ENCODE peak calls at places on chromosomes 3 and 15, in nine cellular contexts. One of them, this sample, is unnamed.

GRCh38 chr3:49462222-49462621 is 7.8 kb upstream of the DAG1 start:
- DNase-seq in brain microvascular endothelial cell: peak
- DNase-seq in endothelial cell of umbilical vein: no peak
- DNase-seq in stomach: no peak
- DNase-seq in dorsolateral prefrontal cortex: no peak
- DNase-seq in PC-9: peak
- DNase-seq in coronary artery: no peak
- DNase-seq in mammary epithelial cell: peak
- DNase-seq in AG04450: no peak
- DNase-seq in this sample: no peak

GRCh38 chr3:126305427-126305826 is 51.8 kb downstream of the KLF15 start:
- DNase-seq in stomach: no peak
- DNase-seq in coronary artery: no peak
- DNase-seq in endothelial cell of umbilical vein: no peak
- DNase-seq in dorsolateral prefrontal cortex: no peak
- DNase-seq in PC-9: no peak
- DNase-seq in mammary epithelial cell: no peak
- DNase-seq in AG04450: no peak
- DNase-seq in brain microvascular endothelial cell: no peak
- DNase-seq in this sample: no peak

GRCh38 chr3:66483006-66483928 is 17.6 kb downstream of the LRIG1 start:
- DNase-seq in coronary artery: peak
- DNase-seq in dorsolateral prefrontal cortex: peak
- DNase-seq in AG04450: no peak
- DNase-seq in stomach: peak
- DNase-seq in brain microvascular endothelial cell: peak
- DNase-seq in mammary epithelial cell: no peak
- DNase-seq in endothelial cell of umbilical vein: peak
- DNase-seq in PC-9: no peak
- DNase-seq in this sample: no peak

GRCh38 chr3:194046995-194047681 is 88.8 kb upstream of the HES1 start:
- DNase-seq in endothelial cell of umbilical vein: peak
- DNase-seq in mammary epithelial cell: no peak
- DNase-seq in PC-9: no peak
- DNase-seq in AG04450: no peak
- DNase-seq in coronary artery: no peak
- DNase-seq in brain microvascular endothelial cell: no peak
- DNase-seq in dorsolateral prefrontal cortex: peak
- DNase-seq in stomach: peak
- DNase-seq in this sample: no peak

GRCh38 chr3:11390411-11391171 is 118.4 kb downstream of the ATG7 start:
- DNase-seq in dorsolateral prefrontal cortex: no peak
- DNase-seq in endothelial cell of umbilical vein: peak
- DNase-seq in mammary epithelial cell: no peak
- DNase-seq in stomach: no peak
- DNase-seq in coronary artery: no peak
- DNase-seq in PC-9: no peak
- DNase-seq in AG04450: no peak
- DNase-seq in brain microvascular endothelial cell: no peak
- DNase-seq in this sample: no peak

GRCh38 chr15:25965326-25965725 is 102.2 kb upstream of the ATP10A start:
- DNase-seq in endothelial cell of umbilical vein: no peak
- DNase-seq in dorsolateral prefrontal cortex: no peak
- DNase-seq in coronary artery: no peak
- DNase-seq in stomach: no peak
- DNase-seq in AG04450: no peak
- DNase-seq in PC-9: no peak
- DNase-seq in mammary epithelial cell: no peak
- DNase-seq in brain microvascular endothelial cell: no peak
- DNase-seq in this sample: no peak

GRCh38 chr3:186589115-186589514 is 18.6 kb downstream of the DNAJB11 start:
- DNase-seq in brain microvascular endothelial cell: no peak
- DNase-seq in dorsolateral prefrontal cortex: no peak
- DNase-seq in stomach: no peak
- DNase-seq in AG04450: no peak
- DNase-seq in mammary epithelial cell: peak
- DNase-seq in coronary artery: no peak
- DNase-seq in PC-9: peak
- DNase-seq in endothelial cell of umbilical vein: no peak
- DNase-seq in this sample: no peak

GRCh38 chr15:67091073-67091965 is 25.9 kb downstream of the SMAD3 start:
- DNase-seq in stomach: peak
- DNase-seq in coronary artery: no peak
- DNase-seq in brain microvascular endothelial cell: peak
- DNase-seq in endothelial cell of umbilical vein: peak
- DNase-seq in mammary epithelial cell: peak
- DNase-seq in PC-9: peak
- DNase-seq in dorsolateral prefrontal cortex: no peak
- DNase-seq in AG04450: peak
- DNase-seq in this sample: peak

GRCh38 chr3:178072391-178072790 is 463.8 kb upstream of the KCNMB2 start:
- DNase-seq in dorsolateral prefrontal cortex: no peak
- DNase-seq in AG04450: no peak
- DNase-seq in stomach: no peak
- DNase-seq in mammary epithelial cell: no peak
- DNase-seq in PC-9: no peak
- DNase-seq in brain microvascular endothelial cell: no peak
- DNase-seq in endothelial cell of umbilical vein: no peak
- DNase-seq in coronary artery: no peak
- DNase-seq in this sample: no peak

GRCh38 chr3:154324919-154325318 is 632 bp upstream of the DHX36 start:
- DNase-seq in dorsolateral prefrontal cortex: no peak
- DNase-seq in mammary epithelial cell: no peak
- DNase-seq in PC-9: no peak
- DNase-seq in stomach: no peak
- DNase-seq in brain microvascular endothelial cell: no peak
- DNase-seq in coronary artery: no peak
- DNase-seq in AG04450: no peak
- DNase-seq in endothelial cell of umbilical vein: no peak
- DNase-seq in this sample: no peak

GRCh38 chr3:187519428-187519890 is 150.7 kb downstream of the SST start:
- DNase-seq in mammary epithelial cell: no peak
- DNase-seq in AG04450: no peak
- DNase-seq in brain microvascular endothelial cell: no peak
- DNase-seq in stomach: no peak
- DNase-seq in dorsolateral prefrontal cortex: no peak
- DNase-seq in PC-9: no peak
- DNase-seq in endothelial cell of umbilical vein: no peak
- DNase-seq in coronary artery: no peak
- DNase-seq in this sample: no peak

GRCh38 chr3:86938706-86939105 is 52.2 kb downstream of the VGLL3 start:
- DNase-seq in AG04450: peak
- DNase-seq in PC-9: no peak
- DNase-seq in mammary epithelial cell: no peak
- DNase-seq in brain microvascular endothelial cell: peak
- DNase-seq in endothelial cell of umbilical vein: no peak
- DNase-seq in coronary artery: no peak
- DNase-seq in dorsolateral prefrontal cortex: no peak
- DNase-seq in stomach: no peak
- DNase-seq in this sample: no peak

GRCh38 chr3:142237891-142238290 is 12.5 kb upstream of the GK5 start:
- DNase-seq in PC-9: no peak
- DNase-seq in coronary artery: no peak
- DNase-seq in stomach: no peak
- DNase-seq in brain microvascular endothelial cell: no peak
- DNase-seq in AG04450: no peak
- DNase-seq in mammary epithelial cell: peak
- DNase-seq in endothelial cell of umbilical vein: no peak
- DNase-seq in dorsolateral prefrontal cortex: no peak
- DNase-seq in this sample: no peak

GRCh38 chr3:12750223-12750622 is 8.8 kb downstream of the TMEM40 start:
- DNase-seq in stomach: peak
- DNase-seq in dorsolateral prefrontal cortex: peak
- DNase-seq in mammary epithelial cell: peak
- DNase-seq in endothelial cell of umbilical vein: peak
- DNase-seq in AG04450: peak
- DNase-seq in PC-9: peak
- DNase-seq in coronary artery: no peak
- DNase-seq in brain microvascular endothelial cell: peak
- DNase-seq in this sample: peak

GRCh38 chr3:65871305-65872141 is 167.2 kb downstream of the MAGI1 start:
- DNase-seq in dorsolateral prefrontal cortex: no peak
- DNase-seq in stomach: peak
- DNase-seq in PC-9: no peak
- DNase-seq in endothelial cell of umbilical vein: peak
- DNase-seq in AG04450: no peak
- DNase-seq in coronary artery: no peak
- DNase-seq in brain microvascular endothelial cell: no peak
- DNase-seq in mammary epithelial cell: no peak
- DNase-seq in this sample: no peak

GRCh38 chr3:106518516-106518915 is 649.7 kb upstream of the CBLB start:
- DNase-seq in dorsolateral prefrontal cortex: no peak
- DNase-seq in PC-9: peak
- DNase-seq in coronary artery: no peak
- DNase-seq in brain microvascular endothelial cell: peak
- DNase-seq in mammary epithelial cell: peak
- DNase-seq in stomach: no peak
- DNase-seq in endothelial cell of umbilical vein: peak
- DNase-seq in AG04450: no peak
- DNase-seq in this sample: peak

GRCh38 chr3:120567370-120568197 is 28.6 kb upstream of the NDUFB4 start:
- DNase-seq in coronary artery: no peak
- DNase-seq in AG04450: no peak
- DNase-seq in mammary epithelial cell: peak
- DNase-seq in stomach: no peak
- DNase-seq in endothelial cell of umbilical vein: peak
- DNase-seq in brain microvascular endothelial cell: peak
- DNase-seq in PC-9: no peak
- DNase-seq in dorsolateral prefrontal cortex: no peak
- DNase-seq in this sample: no peak

GRCh38 chr3:142489572-142490323 is 41.9 kb upstream of the XRN1 start:
- DNase-seq in AG04450: peak
- DNase-seq in coronary artery: no peak
- DNase-seq in PC-9: peak
- DNase-seq in dorsolateral prefrontal cortex: no peak
- DNase-seq in mammary epithelial cell: no peak
- DNase-seq in endothelial cell of umbilical vein: peak
- DNase-seq in stomach: no peak
- DNase-seq in brain microvascular endothelial cell: no peak
- DNase-seq in this sample: no peak

GRCh38 chr3:130892759-130893239 is 1.1 kb upstream of the ATP2C1 start:
- DNase-seq in stomach: peak
- DNase-seq in coronary artery: no peak
- DNase-seq in mammary epithelial cell: peak
- DNase-seq in AG04450: peak
- DNase-seq in brain microvascular endothelial cell: peak
- DNase-seq in PC-9: peak
- DNase-seq in dorsolateral prefrontal cortex: peak
- DNase-seq in endothelial cell of umbilical vein: no peak
- DNase-seq in this sample: peak

GRCh38 chr15:50241684-50242450 is 23.7 kb downstream of the HDC start:
- DNase-seq in brain microvascular endothelial cell: peak
- DNase-seq in PC-9: peak
- DNase-seq in dorsolateral prefrontal cortex: no peak
- DNase-seq in stomach: no peak
- DNase-seq in AG04450: no peak
- DNase-seq in coronary artery: no peak
- DNase-seq in mammary epithelial cell: peak
- DNase-seq in endothelial cell of umbilical vein: no peak
- DNase-seq in this sample: no peak
- TF ChIP-seq CTCF in brain microvascular endothelial cell: peak
- TF ChIP-seq CTCF in PC-9: no peak
- TF ChIP-seq CTCF in dorsolateral prefrontal cortex: no peak
- TF ChIP-seq CTCF in stomach: no peak
- TF ChIP-seq CTCF in AG04450: peak
- TF ChIP-seq CTCF in coronary artery: no peak
- TF ChIP-seq CTCF in mammary epithelial cell: no peak
- TF ChIP-seq CTCF in endothelial cell of umbilical vein: no peak
- TF ChIP-seq CTCF in this sample: no peak

GRCh38 chr3:128490650-128491070 is 2.3 kb downstream of the GATA2 start:
- DNase-seq in brain microvascular endothelial cell: no peak
- DNase-seq in endothelial cell of umbilical vein: peak
- DNase-seq in PC-9: no peak
- DNase-seq in stomach: no peak
- DNase-seq in dorsolateral prefrontal cortex: peak
- DNase-seq in AG04450: no peak
- DNase-seq in coronary artery: peak
- DNase-seq in mammary epithelial cell: no peak
- DNase-seq in this sample: no peak
- H3K27ac ChIP-seq in brain microvascular endothelial cell: no peak
- H3K27ac ChIP-seq in endothelial cell of umbilical vein: peak
- H3K27ac ChIP-seq in PC-9: no peak
- H3K27ac ChIP-seq in stomach: no peak
- H3K27ac ChIP-seq in dorsolateral prefrontal cortex: no peak
- H3K27ac ChIP-seq in AG04450: peak
- H3K27ac ChIP-seq in coronary artery: no peak
- H3K27ac ChIP-seq in mammary epithelial cell: no peak
- H3K27ac ChIP-seq in this sample: no peak

GRCh38 chr3:184539801-184540440 is 21.7 kb upstream of the EPHB3 start:
- DNase-seq in dorsolateral prefrontal cortex: no peak
- DNase-seq in stomach: no peak
- DNase-seq in mammary epithelial cell: no peak
- DNase-seq in AG04450: no peak
- DNase-seq in coronary artery: no peak
- DNase-seq in brain microvascular endothelial cell: no peak
- DNase-seq in PC-9: no peak
- DNase-seq in endothelial cell of umbilical vein: no peak
- DNase-seq in this sample: no peak
- TF ChIP-seq CTCF in dorsolateral prefrontal cortex: no peak
- TF ChIP-seq CTCF in stomach: no peak
- TF ChIP-seq CTCF in mammary epithelial cell: no peak
- TF ChIP-seq CTCF in AG04450: no peak
- TF ChIP-seq CTCF in coronary artery: no peak
- TF ChIP-seq CTCF in brain microvascular endothelial cell: no peak
- TF ChIP-seq CTCF in PC-9: peak
- TF ChIP-seq CTCF in endothelial cell of umbilical vein: no peak
- TF ChIP-seq CTCF in this sample: no peak

GRCh38 chr3:129603561-129603942 is 2.9 kb downstream of the PLXND1 start:
- DNase-seq in AG04450: no peak
- DNase-seq in PC-9: no peak
- DNase-seq in coronary artery: no peak
- DNase-seq in stomach: no peak
- DNase-seq in brain microvascular endothelial cell: no peak
- DNase-seq in mammary epithelial cell: no peak
- DNase-seq in dorsolateral prefrontal cortex: no peak
- DNase-seq in endothelial cell of umbilical vein: no peak
- DNase-seq in this sample: no peak

GRCh38 chr3:129601713-129602112 is 4.8 kb downstream of the PLXND1 start:
- DNase-seq in brain microvascular endothelial cell: no peak
- DNase-seq in stomach: no peak
- DNase-seq in dorsolateral prefrontal cortex: no peak
- DNase-seq in AG04450: no peak
- DNase-seq in coronary artery: no peak
- DNase-seq in mammary epithelial cell: no peak
- DNase-seq in PC-9: no peak
- DNase-seq in endothelial cell of umbilical vein: no peak
- DNase-seq in this sample: no peak

GRCh38 chr3:129604223-129604941 is 2.1 kb downstream of the PLXND1 start:
- DNase-seq in dorsolateral prefrontal cortex: no peak
- DNase-seq in endothelial cell of umbilical vein: no peak
- DNase-seq in brain microvascular endothelial cell: no peak
- DNase-seq in stomach: no peak
- DNase-seq in PC-9: no peak
- DNase-seq in mammary epithelial cell: no peak
- DNase-seq in coronary artery: no peak
- DNase-seq in AG04450: no peak
- DNase-seq in this sample: no peak

GRCh38 chr3:129602309-129602708 is 4.2 kb downstream of the PLXND1 start:
- DNase-seq in mammary epithelial cell: no peak
- DNase-seq in brain microvascular endothelial cell: no peak
- DNase-seq in PC-9: no peak
- DNase-seq in AG04450: no peak
- DNase-seq in dorsolateral prefrontal cortex: no peak
- DNase-seq in endothelial cell of umbilical vein: no peak
- DNase-seq in stomach: no peak
- DNase-seq in coronary artery: no peak
- DNase-seq in this sample: no peak

GRCh38 chr3:129602730-129603560 is 3.5 kb downstream of the PLXND1 start:
- DNase-seq in coronary artery: peak
- DNase-seq in mammary epithelial cell: no peak
- DNase-seq in endothelial cell of umbilical vein: peak
- DNase-seq in stomach: no peak
- DNase-seq in brain microvascular endothelial cell: peak
- DNase-seq in AG04450: peak
- DNase-seq in dorsolateral prefrontal cortex: no peak
- DNase-seq in PC-9: peak
- DNase-seq in this sample: peak
- H3K27ac ChIP-seq in coronary artery: peak
- H3K27ac ChIP-seq in mammary epithelial cell: no peak
- H3K27ac ChIP-seq in endothelial cell of umbilical vein: peak
- H3K27ac ChIP-seq in stomach: peak
- H3K27ac ChIP-seq in brain microvascular endothelial cell: peak
- H3K27ac ChIP-seq in AG04450: peak
- H3K27ac ChIP-seq in dorsolateral prefrontal cortex: peak
- H3K27ac ChIP-seq in PC-9: no peak
- H3K27ac ChIP-seq in this sample: peak

This sample was measured in RWPE1.